ENCODE peak calls at places on chromosomes 4 and X, in ten cellular contexts. M is upper lobe of left lung, E is uterus, Q is stomach, A is A549, H is Peyer's patch, Z is ovary, P is transverse colon, K is breast epithelium, X is spleen. L is an unnamed sample.

GRCh38 chr4:139559095-139559490 is 3.1 kb upstream of the SETD7 start:
- DNase-seq in M (no peak), E (no peak), Q (no peak), A (no peak), H (no peak), Z (no peak), P (no peak), K (no peak), X (no peak), L (no peak)

GRCh38 chrX:149370097-149370496 is 135.0 kb downstream of the IDS start:
- DNase-seq in M (no peak), E (no peak), Q (no peak), A (no peak), H (no peak), Z (no peak), P (no peak), K (no peak), X (no peak), L (no peak)

GRCh38 chr4:82005153-82005552 is 368.6 kb downstream of the HNRNPD start:
- DNase-seq in M (no peak), E (no peak), Q (no peak), A (no peak), H (no peak), Z (no peak), P (no peak), K (no peak), X (no peak), L (no peak)

GRCh38 chr4:119628281-119629141 is at the start of gene PDE5A:
- DNase-seq in M (peak; percentile 81), E (peak; percentile 61), Q (peak; percentile 83), A (peak; percentile 48), H (peak; percentile 96), Z (peak; percentile 74), P (peak; percentile 90), K (peak; percentile 74), X (peak; percentile 95), L (peak; percentile 81)

GRCh38 chrX:39815621-39816020 is 282.1 kb downstream of the BCOR start:
- DNase-seq in M (no peak), E (no peak), Q (no peak), A (no peak), H (no peak), Z (no peak), P (no peak), K (no peak), X (no peak), L (no peak)

GRCh38 chr4:3314706-3315260 is 22.0 kb downstream of the RGS12 start:
- DNase-seq in M (no peak), E (no peak), Q (peak; percentile 10), A (no peak), H (peak; percentile 35), Z (peak; percentile 8), P (no peak), K (no peak), X (peak; percentile 45), L (no peak)

GRCh38 chrX:48897157-48897620 is 379 bp downstream of the TIMM17B start:
- DNase-seq in M (peak; percentile 84), E (peak; percentile 82), Q (peak; percentile 73), A (peak; percentile 63), H (peak; percentile 84), Z (peak; percentile 87), P (peak; percentile 85), K (peak; percentile 80), X (peak; percentile 89), L (peak; percentile 87)

GRCh38 chr4:40687676-40688389 is 58.2 kb upstream of the RBM47 start:
- DNase-seq in M (no peak), E (no peak), Q (no peak), A (no peak), H (no peak), Z (no peak), P (no peak), K (no peak), X (no peak), L (no peak)

GRCh38 chr4:13386405-13387107 is 97.6 kb downstream of the RAB28 start:
- DNase-seq in M (no peak), E (no peak), Q (no peak), A (no peak), H (no peak), Z (no peak), P (no peak), K (no peak), X (no peak), L (no peak)

GRCh38 chrX:45621356-45622041 is 420.8 kb upstream of the DIPK2B start:
- DNase-seq in M (no peak), E (no peak), Q (no peak), A (no peak), H (no peak), Z (no peak), P (no peak), K (no peak), X (no peak), L (no peak)

GRCh38 chr4:110201502-110201901 is 3.1 kb upstream of the ELOVL6 start:
- DNase-seq in M (no peak), E (no peak), Q (no peak), A (no peak), H (no peak), Z (no peak), P (no peak), K (no peak), X (no peak), L (no peak)

GRCh38 chr4:76035146-76035545 is 724 bp downstream of the CXCL11 start:
- DNase-seq in M (no peak), E (no peak), Q (no peak), A (no peak), H (no peak), Z (no peak), P (no peak), K (no peak), X (no peak), L (no peak)

GRCh38 chrX:149365061-149365460 is 140.0 kb downstream of the IDS start:
- DNase-seq in M (no peak), E (no peak), Q (no peak), A (no peak), H (no peak), Z (no peak), P (no peak), K (no peak), X (no peak), L (no peak)

GRCh38 chr4:122709236-122709635 is 23.3 kb upstream of the BBS12 start:
- DNase-seq in M (no peak), E (no peak), Q (no peak), A (no peak), H (no peak), Z (no peak), P (no peak), K (no peak), X (no peak), L (no peak)

GRCh38 chr4:1371151-1371830 is 24.3 kb downstream of the UVSSA start:
- DNase-seq in M (no peak), E (no peak), Q (no peak), A (no peak), H (peak; percentile 13), Z (no peak), P (no peak), K (no peak), X (no peak), L (peak; percentile 26)

GRCh38 chr4:94484818-94485217 is 33.1 kb downstream of the PDLIM5 start:
- DNase-seq in M (no peak), E (no peak), Q (no peak), A (no peak), H (no peak), Z (no peak), P (no peak), K (no peak), X (no peak), L (no peak)

GRCh38 chrX:156003486-156004185 is 6.1 kb downstream of the IL9R start:
- DNase-seq in M (no peak), E (no peak), Q (no peak), A (no peak), H (no peak), Z (no peak), P (no peak), K (no peak), X (no peak), L (no peak)

GRCh38 chrX:103017542-103017941 is 46.4 kb downstream of the BEX1 start:
- DNase-seq in M (no peak), E (no peak), Q (no peak), A (no peak), H (no peak), Z (no peak), P (no peak), K (no peak), X (no peak), L (no peak)

GRCh38 chr4:38382492-38382891 is 281.5 kb upstream of the KLF3 start:
- DNase-seq in M (no peak), E (no peak), Q (no peak), A (no peak), H (no peak), Z (no peak), P (no peak), K (no peak), X (no peak), L (no peak)

GRCh38 chr4:143281507-143282169 is 55.0 kb upstream of the GAB1 start:
- DNase-seq in M (no peak), E (no peak), Q (no peak), A (no peak), H (no peak), Z (no peak), P (no peak), K (no peak), X (no peak), L (no peak)

GRCh38 chrX:140475025-140475424 is 29.8 kb downstream of the SOX3 start:
- DNase-seq in M (no peak), E (no peak), Q (no peak), A (no peak), H (no peak), Z (no peak), P (no peak), K (no peak), X (no peak), L (no peak)

GRCh38 chrX:123962006-123962485 is 540 bp downstream of the STAG2 start:
- DNase-seq in M (no peak), E (no peak), Q (no peak), A (peak; percentile 39), H (no peak), Z (no peak), P (no peak), K (no peak), X (no peak), L (no peak)
- TF ChIP-seq POLR2A in M (no peak), E (no peak), Q (no peak), A (no peak), H (no peak), Z (no peak), P (no peak), K (no peak), X (no peak), L (no peak)

GRCh38 chr4:183132865-183133264 is 33.8 kb downstream of the WWC2 start:
- DNase-seq in M (no peak), E (no peak), Q (no peak), A (no peak), H (no peak), Z (no peak), P (no peak), K (no peak), X (no peak), L (no peak)
- H3K4me3 ChIP-seq in M (no peak overlapping the region), E (no peak overlapping the region), Q (no peak overlapping the region), A (no peak overlapping the region), H (no peak overlapping the region), Z (no peak overlapping the region), P (no peak overlapping the region), K (no peak overlapping the region), X (no peak overlapping the region), L (no peak overlapping the region)

GRCh38 chr4:10104991-10105276 is 11.7 kb downstream of the WDR1 start:
- DNase-seq in M (no peak), E (no peak), Q (no peak), A (no peak), H (no peak), Z (no peak), P (no peak), K (no peak), X (no peak), L (no peak)
- H3K4me1 ChIP-seq in M (peaks cover 65% of the 10 kb centered on the region), E (peaks cover 47% of the 10 kb centered on the region), Q (peaks cover 100% of the 10 kb centered on the region), A (peaks cover 50% of the 10 kb centered on the region), H (peaks cover 84% of the 10 kb centered on the region), Z (peaks cover 38% of the 10 kb centered on the region), P (peaks cover 79% of the 10 kb centered on the region), K (peaks cover 17% of the 10 kb centered on the region), X (peaks cover 48% of the 10 kb centered on the region), L (peaks cover 100% of the 10 kb centered on the region)

GRCh38 chr4:99893991-99894981 is at the start of gene LAMTOR3:
- DNase-seq in M (peak; percentile 95), E (peak; percentile 89), Q (peak; percentile 91), A (peak; percentile 60), H (peak; percentile 92), Z (peak; percentile 87), P (peak; percentile 94), K (peak; percentile 88), X (peak; percentile 97), L (peak; percentile 92)
- TF ChIP-seq POLR2A in M (no peak), E (peak; percentile 38), Q (no peak), A (peak; percentile 12), H (peak; percentile 33), Z (peak; percentile 37), P (peak; percentile 76), K (no peak), X (no peak), L (peak; percentile 36)